ENCODE peak calls at places on chromosomes 5 and 9, in six cellular contexts. H, S, Q, K, W and M are unnamed samples.

GRCh38 chr9:68895741-68896478 is 118.0 kb downstream of the PRKACG start:
- DNase-seq in H (peak), S (no peak), Q (no peak), K (no peak), W (no peak), M (no peak)

GRCh38 chr5:100496296-100496695 is 38.9 kb upstream of the FAM174A start:
- DNase-seq in H (no peak), S (no peak), Q (no peak), K (peak), W (no peak), M (no peak)

GRCh38 chr5:143662020-143662419 is 149.9 kb upstream of the HMHB1 start:
- DNase-seq in H (no peak), S (no peak), Q (no peak), K (no peak), W (no peak), M (no peak)

GRCh38 chr9:72150172-72150571 is 932 bp downstream of the GDA start:
- DNase-seq in H (no peak), S (no peak), Q (no peak), K (no peak), W (no peak), M (no peak)

GRCh38 chr5:65017636-65018035 is 248.9 kb downstream of the CWC27 start:
- DNase-seq in H (peak), S (no peak), Q (no peak), K (peak), W (no peak), M (no peak)

GRCh38 chr9:114275246-114275994 is 47.5 kb upstream of the ORM1 start:
- DNase-seq in H (no peak), S (no peak), Q (no peak), K (no peak), W (no peak), M (no peak)

GRCh38 chr9:70988551-70988950 is 132.9 kb downstream of the TRPM3 start:
- DNase-seq in H (peak), S (no peak), Q (no peak), K (no peak), W (no peak), M (no peak)

GRCh38 chr5:67693956-67694564 is 497.5 kb upstream of the CD180 start:
- DNase-seq in H (peak), S (no peak), Q (no peak), K (peak), W (peak), M (no peak)

GRCh38 chr5:170434953-170435605 is 45.9 kb upstream of the KCNMB1 start:
- DNase-seq in H (peak), S (peak), Q (peak), K (peak), W (peak), M (peak)

GRCh38 chr5:15535938-15536337 is 36.0 kb downstream of the FBXL7 start:
- DNase-seq in H (no peak), S (no peak), Q (no peak), K (no peak), W (no peak), M (no peak)

GRCh38 chr9:106432631-106433030 is 430.3 kb upstream of the ZNF462 start:
- DNase-seq in H (no peak), S (no peak), Q (no peak), K (no peak), W (no peak), M (no peak)

GRCh38 chr5:133499896-133500295 is 112.4 kb downstream of the FSTL4 start:
- DNase-seq in H (no peak), S (no peak), Q (no peak), K (no peak), W (no peak), M (no peak)

GRCh38 chr9:128903871-128904371 is 16.9 kb upstream of the PHYHD1 start:
- DNase-seq in H (no peak), S (no peak), Q (no peak), K (peak), W (no peak), M (no peak)

GRCh38 chr9:128903079-128903461 is 17.7 kb upstream of the PHYHD1 start:
- DNase-seq in H (no peak), S (no peak), Q (no peak), K (no peak), W (no peak), M (no peak)

GRCh38 chr9:128901822-128902221 is 19.0 kb upstream of the PHYHD1 start:
- DNase-seq in H (no peak), S (no peak), Q (no peak), K (no peak), W (no peak), M (no peak)

GRCh38 chr9:128901379-128901778 is 19.4 kb upstream of the PHYHD1 start:
- DNase-seq in H (no peak), S (no peak), Q (no peak), K (no peak), W (no peak), M (no peak)

DNA sequence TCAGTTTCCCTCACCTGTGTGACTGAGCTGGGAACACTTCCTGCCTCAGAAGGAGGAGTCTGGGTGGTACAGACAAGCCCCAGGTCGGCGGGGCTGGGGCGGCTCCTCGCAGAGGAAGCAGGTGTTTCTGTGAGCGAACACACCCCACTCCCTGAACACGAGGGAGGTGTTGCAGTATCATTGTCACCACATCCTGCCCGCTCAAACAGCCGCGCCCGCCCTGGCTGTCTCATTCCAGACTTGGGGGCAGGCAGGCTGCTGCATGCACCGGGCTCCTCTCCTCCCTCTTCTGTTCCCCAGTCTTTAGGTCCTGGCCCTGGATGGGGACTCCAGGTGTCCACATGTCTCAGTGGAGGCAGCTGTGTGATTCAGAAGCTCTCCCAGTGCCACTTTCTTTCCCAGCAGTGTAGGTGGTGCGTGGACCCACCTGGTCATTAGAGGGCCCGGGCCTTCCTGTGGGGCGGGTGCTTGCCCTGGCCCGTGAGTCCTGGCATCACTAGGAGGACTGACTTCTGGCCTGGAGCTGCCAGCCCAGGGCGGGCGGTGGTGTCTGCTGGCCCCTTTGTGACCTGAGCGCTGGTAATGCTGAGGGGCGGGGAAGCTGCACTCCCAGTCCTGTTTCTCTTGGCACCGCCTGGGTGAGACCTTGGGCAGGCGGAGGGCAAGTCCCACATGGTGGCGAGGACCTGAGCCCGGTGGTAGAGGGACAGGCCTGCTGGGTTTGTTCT is 18.3 kb upstream of the PHYHD1 start:
- DNase-seq in H (no peak), S (no peak), Q (no peak), K (no peak), W (no peak), M (no peak)
- H3K27ac ChIP-seq in H (no peak), S (no peak), Q (no peak), K (no peak), W (peak), M (no peak)

GRCh38 chr9:136848393-136849037 is 694 bp upstream of the PHPT1 start:
- DNase-seq in H (peak), S (no peak), Q (no peak), K (no peak), W (no peak), M (peak)

GRCh38 chr9:136850866-136851775 is 1.0 kb upstream of the MAMDC4 start:
- DNase-seq in H (no peak), S (no peak), Q (peak), K (no peak), W (no peak), M (peak)

GRCh38 chr9:136847827-136848392 is 1.3 kb upstream of the PHPT1 start:
- DNase-seq in H (peak), S (no peak), Q (peak), K (peak), W (peak), M (peak)

GRCh38 chr9:136849960-136850865 is 1.0 kb downstream of the PHPT1 start:
- DNase-seq in H (no peak), S (no peak), Q (peak), K (no peak), W (no peak), M (no peak)

GRCh38 chr9:136849038-136849959 is at the start of gene PHPT1:
- DNase-seq in H (peak), S (peak), Q (peak), K (peak), W (peak), M (peak)
- TF ChIP-seq CTCF in H (no peak), S (no peak), Q (no peak), K (no peak), W (no peak), M (no peak)

GRCh38 chr5:126419102-126419501 is 4.1 kb upstream of the GRAMD2B start:
- DNase-seq in H (no peak), S (no peak), Q (no peak), K (no peak), W (no peak), M (no peak)

GRCh38 chr5:126414874-126415502 is 8.2 kb upstream of the GRAMD2B start:
- DNase-seq in H (peak), S (no peak), Q (no peak), K (peak), W (no peak), M (no peak)

GRCh38 chr5:126417178-126417577 is 6.0 kb upstream of the GRAMD2B start:
- DNase-seq in H (no peak), S (no peak), Q (no peak), K (no peak), W (no peak), M (no peak)

GRCh38 chr5:126415789-126416188 is 7.4 kb upstream of the GRAMD2B start:
- DNase-seq in H (no peak), S (no peak), Q (no peak), K (no peak), W (no peak), M (no peak)

DNA sequence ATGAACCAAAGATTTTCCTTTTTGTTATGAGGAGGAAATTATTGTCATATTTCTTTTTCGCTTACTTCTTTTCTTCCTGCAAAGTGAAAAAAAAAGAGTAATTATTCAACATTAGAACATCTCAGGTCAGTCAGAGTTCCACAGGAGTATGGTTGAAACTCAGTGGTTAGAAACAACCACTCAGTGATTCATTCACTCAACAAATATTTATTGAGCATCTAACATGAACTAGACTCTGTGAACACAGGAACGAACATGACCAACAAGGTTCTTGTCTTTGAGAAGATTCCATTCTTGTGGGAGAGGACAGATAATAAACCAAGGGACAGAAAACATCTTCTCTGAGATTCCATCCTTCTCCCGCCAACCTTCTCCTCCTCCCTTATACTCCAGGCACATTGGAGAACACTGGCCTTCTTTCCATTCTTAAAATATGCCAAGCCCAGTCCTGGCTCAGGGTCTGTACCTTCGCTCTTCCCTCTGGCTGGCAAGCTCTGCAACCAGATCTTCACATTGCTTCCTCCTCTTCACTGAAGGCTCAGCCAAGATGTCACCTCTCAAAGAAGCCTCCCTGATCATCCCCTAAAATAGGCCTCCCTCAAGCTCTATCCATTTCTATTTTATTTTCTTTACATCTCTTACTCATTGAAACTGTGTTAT is 6.8 kb upstream of the GRAMD2B start:
- DNase-seq in H (no peak), S (no peak), Q (no peak), K (peak), W (no peak), M (no peak)
- H3K27ac ChIP-seq in H (no peak), S (no peak), Q (no peak), K (no peak), W (no peak), M (no peak)

GRCh38 chr5:179777909-179778308 is 15.9 kb upstream of the LTC4S start:
- DNase-seq in H (no peak), S (no peak), Q (no peak), K (no peak), W (no peak), M (no peak)

GRCh38 chr5:179777456-179777855 is 16.3 kb upstream of the LTC4S start:
- DNase-seq in H (no peak), S (no peak), Q (no peak), K (no peak), W (no peak), M (no peak)

GRCh38 chr5:179778591-179778990 is 15.2 kb upstream of the LTC4S start:
- DNase-seq in H (no peak), S (no peak), Q (no peak), K (no peak), W (no peak), M (no peak)

GRCh38 chr5:179774442-179774841 is 19.3 kb upstream of the LTC4S start:
- DNase-seq in H (no peak), S (no peak), Q (no peak), K (no peak), W (no peak), M (no peak)

DNA sequence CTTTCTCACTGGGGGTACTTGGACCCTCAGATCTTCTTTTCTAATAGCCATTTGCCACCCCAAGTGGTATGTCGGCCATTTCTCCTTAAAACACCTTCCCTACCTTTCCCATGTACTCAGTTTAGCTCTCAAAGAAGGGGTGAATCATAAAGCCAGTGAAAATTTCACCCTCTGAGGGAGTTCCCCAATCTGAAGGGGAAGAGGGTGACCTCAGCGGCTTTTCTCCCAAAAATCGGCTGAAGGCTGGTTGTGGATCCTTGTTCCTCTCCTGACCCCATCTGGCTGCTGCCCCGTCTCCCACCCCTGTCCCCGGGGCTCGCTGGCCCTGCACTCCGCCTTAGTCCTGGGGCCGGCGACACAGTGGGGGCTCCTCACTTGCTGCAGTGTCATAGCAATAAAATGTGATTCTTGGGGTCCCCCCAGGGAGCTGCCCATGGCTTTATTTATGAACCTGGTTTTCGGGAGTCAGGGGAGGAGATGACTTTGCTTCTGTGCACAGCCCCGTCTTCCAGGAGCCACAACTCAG is 17.3 kb upstream of the LTC4S start:
- DNase-seq in H (no peak), S (no peak), Q (no peak), K (no peak), W (no peak), M (no peak)
- TF ChIP-seq CTCF in H (no peak), S (no peak), Q (no peak), K (no peak), W (no peak), M (no peak)

GRCh38 chr9:87338075-87338989 is 159.3 kb upstream of the DAPK1 start:
- DNase-seq in H (no peak), S (no peak), Q (no peak), K (no peak), W (no peak), M (no peak)

GRCh38 chr9:87342743-87343142 is 154.9 kb upstream of the DAPK1 start:
- DNase-seq in H (peak), S (no peak), Q (no peak), K (no peak), W (no peak), M (no peak)

GRCh38 chr9:87336914-87337333 is 160.7 kb upstream of the DAPK1 start:
- DNase-seq in H (peak), S (no peak), Q (peak), K (peak), W (no peak), M (peak)

GRCh38 chr9:87337335-87338074 is 160.2 kb upstream of the DAPK1 start:
- DNase-seq in H (peak), S (peak), Q (no peak), K (peak), W (no peak), M (peak)

GRCh38 chr9:87340391-87340790 is 157.3 kb upstream of the DAPK1 start:
- DNase-seq in H (no peak), S (no peak), Q (no peak), K (no peak), W (no peak), M (no peak)
- H3K27ac ChIP-seq in H (no peak), S (no peak), Q (no peak), K (no peak), W (no peak), M (no peak)

DNA sequence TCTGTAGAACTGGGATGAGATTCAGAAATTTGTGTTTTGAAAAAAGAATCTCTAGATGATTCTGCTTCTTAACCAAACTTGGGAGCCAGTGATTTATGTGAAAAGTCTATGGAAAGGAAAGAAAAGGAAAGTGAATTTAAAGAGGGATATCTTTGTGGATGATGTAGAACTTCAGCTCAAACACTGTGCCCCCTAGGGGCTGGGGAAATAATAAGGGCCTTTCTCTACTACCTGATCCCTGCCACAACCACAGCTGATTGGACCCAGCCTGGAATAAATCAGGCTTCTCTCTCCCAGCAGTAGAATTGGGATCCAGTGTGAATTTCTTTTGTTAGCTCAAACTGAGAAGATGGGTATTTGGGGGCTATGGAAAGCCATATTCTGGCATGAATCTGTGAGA is 155.0 kb downstream of the PRELID2 start:
- DNase-seq in H (no peak), S (no peak), Q (no peak), K (no peak), W (no peak), M (no peak)
- TF ChIP-seq CTCF in H (peak), S (peak), Q (peak), K (no peak), W (no peak), M (no peak)